ENCODE peak calls at places on chromosomes 4 and X, in ten cellular contexts. One of them, this sample, is unnamed.

GRCh38 chr4:24675723-24676122 is 91.4 kb upstream of the DHX15 start:
- DNase-seq in gastrocnemius medialis: no peak
- DNase-seq in A549: no peak
- DNase-seq in lower lobe of right lung: no peak
- DNase-seq in fibroblast of lung: no peak
- DNase-seq in Panc1: no peak
- DNase-seq in H9: no peak
- DNase-seq in CD8-positive, alpha-beta T cell: no peak
- DNase-seq in tibial artery: no peak
- DNase-seq in neuronal stem cell: no peak
- DNase-seq in this sample: no peak

GRCh38 chr4:13711233-13711775 is 83.8 kb upstream of the BOD1L1 start:
- DNase-seq in gastrocnemius medialis: no peak
- DNase-seq in A549: no peak
- DNase-seq in lower lobe of right lung: no peak
- DNase-seq in fibroblast of lung: no peak
- DNase-seq in Panc1: no peak
- DNase-seq in H9: no peak
- DNase-seq in CD8-positive, alpha-beta T cell: no peak
- DNase-seq in tibial artery: no peak
- DNase-seq in neuronal stem cell: no peak
- DNase-seq in this sample: peak; percentile 14

GRCh38 chr4:74167585-74167984 is 9.7 kb downstream of the MTHFD2L start:
- DNase-seq in gastrocnemius medialis: no peak
- DNase-seq in A549: no peak
- DNase-seq in lower lobe of right lung: no peak
- DNase-seq in fibroblast of lung: no peak
- DNase-seq in Panc1: no peak
- DNase-seq in H9: no peak
- DNase-seq in CD8-positive, alpha-beta T cell: no peak
- DNase-seq in tibial artery: no peak
- DNase-seq in neuronal stem cell: no peak
- DNase-seq in this sample: no peak

GRCh38 chrX:2732649-2733048 is 19.2 kb upstream of the XG start:
- DNase-seq in gastrocnemius medialis: no peak
- DNase-seq in A549: no peak
- DNase-seq in lower lobe of right lung: no peak
- DNase-seq in fibroblast of lung: no peak
- DNase-seq in Panc1: no peak
- DNase-seq in H9: no peak
- DNase-seq in CD8-positive, alpha-beta T cell: no peak
- DNase-seq in tibial artery: no peak
- DNase-seq in neuronal stem cell: no peak
- DNase-seq in this sample: no peak

GRCh38 chr4:77959566-77960338 is 97.1 kb downstream of the MRPL1 start:
- DNase-seq in gastrocnemius medialis: no peak
- DNase-seq in A549: peak; percentile 65
- DNase-seq in lower lobe of right lung: no peak
- DNase-seq in fibroblast of lung: peak; percentile 39
- DNase-seq in Panc1: peak; percentile 18
- DNase-seq in H9: no peak
- DNase-seq in CD8-positive, alpha-beta T cell: no peak
- DNase-seq in tibial artery: no peak
- DNase-seq in neuronal stem cell: peak; percentile 44
- DNase-seq in this sample: peak; percentile 48

GRCh38 chrX:119853449-119853848 is 686 bp upstream of the UPF3B start:
- DNase-seq in gastrocnemius medialis: no peak
- DNase-seq in A549: no peak
- DNase-seq in lower lobe of right lung: no peak
- DNase-seq in fibroblast of lung: no peak
- DNase-seq in Panc1: no peak
- DNase-seq in H9: no peak
- DNase-seq in CD8-positive, alpha-beta T cell: no peak
- DNase-seq in tibial artery: no peak
- DNase-seq in neuronal stem cell: no peak
- DNase-seq in this sample: no peak

GRCh38 chrX:9148626-9149385 is 114.9 kb upstream of the FAM9B start:
- DNase-seq in gastrocnemius medialis: no peak
- DNase-seq in A549: peak; percentile 42
- DNase-seq in lower lobe of right lung: no peak
- DNase-seq in fibroblast of lung: peak; percentile 70
- DNase-seq in Panc1: no peak
- DNase-seq in H9: peak; percentile 69
- DNase-seq in CD8-positive, alpha-beta T cell: no peak
- DNase-seq in tibial artery: peak; percentile 26
- DNase-seq in neuronal stem cell: no peak
- DNase-seq in this sample: no peak

GRCh38 chrX:49878128-49878833 is 1.0 kb upstream of the USP27X start:
- DNase-seq in gastrocnemius medialis: no peak
- DNase-seq in A549: no peak
- DNase-seq in lower lobe of right lung: no peak
- DNase-seq in fibroblast of lung: no peak
- DNase-seq in Panc1: no peak
- DNase-seq in H9: no peak
- DNase-seq in CD8-positive, alpha-beta T cell: no peak
- DNase-seq in tibial artery: no peak
- DNase-seq in neuronal stem cell: peak; percentile 3
- DNase-seq in this sample: no peak

GRCh38 chrX:15269618-15270521 is at the start of gene ASB9:
- DNase-seq in gastrocnemius medialis: no peak
- DNase-seq in A549: peak; percentile 96
- DNase-seq in lower lobe of right lung: peak; percentile 67
- DNase-seq in fibroblast of lung: peak; percentile 19
- DNase-seq in Panc1: peak; percentile 15
- DNase-seq in H9: peak; percentile 43
- DNase-seq in CD8-positive, alpha-beta T cell: no peak
- DNase-seq in tibial artery: peak; percentile 20
- DNase-seq in neuronal stem cell: no peak
- DNase-seq in this sample: no peak

GRCh38 chr4:73405138-73405537 is 1.1 kb downstream of the ALB start:
- DNase-seq in gastrocnemius medialis: no peak
- DNase-seq in A549: no peak
- DNase-seq in lower lobe of right lung: no peak
- DNase-seq in fibroblast of lung: no peak
- DNase-seq in Panc1: no peak
- DNase-seq in H9: no peak
- DNase-seq in CD8-positive, alpha-beta T cell: no peak
- DNase-seq in tibial artery: no peak
- DNase-seq in neuronal stem cell: no peak
- DNase-seq in this sample: no peak

GRCh38 chr4:171676555-171677215 is 136.5 kb upstream of the GALNTL6 start:
- DNase-seq in gastrocnemius medialis: no peak
- DNase-seq in A549: no peak
- DNase-seq in lower lobe of right lung: no peak
- DNase-seq in fibroblast of lung: no peak
- DNase-seq in Panc1: no peak
- DNase-seq in H9: no peak
- DNase-seq in CD8-positive, alpha-beta T cell: no peak
- DNase-seq in tibial artery: no peak
- DNase-seq in neuronal stem cell: no peak
- DNase-seq in this sample: no peak

GRCh38 chr4:6474053-6474568 is 1.7 kb upstream of the PPP2R2C start:
- DNase-seq in gastrocnemius medialis: no peak
- DNase-seq in A549: peak; percentile 56
- DNase-seq in lower lobe of right lung: no peak
- DNase-seq in fibroblast of lung: no peak
- DNase-seq in Panc1: no peak
- DNase-seq in H9: peak; percentile 62
- DNase-seq in CD8-positive, alpha-beta T cell: no peak
- DNase-seq in tibial artery: no peak
- DNase-seq in neuronal stem cell: no peak
- DNase-seq in this sample: no peak

GRCh38 chrX:106897259-106897658 is 5.9 kb downstream of the RIPPLY1 start:
- DNase-seq in gastrocnemius medialis: no peak
- DNase-seq in A549: peak; percentile 54
- DNase-seq in lower lobe of right lung: no peak
- DNase-seq in fibroblast of lung: peak; percentile 70
- DNase-seq in Panc1: no peak
- DNase-seq in H9: no peak
- DNase-seq in CD8-positive, alpha-beta T cell: no peak
- DNase-seq in tibial artery: no peak
- DNase-seq in neuronal stem cell: no peak
- DNase-seq in this sample: no peak

DNA sequence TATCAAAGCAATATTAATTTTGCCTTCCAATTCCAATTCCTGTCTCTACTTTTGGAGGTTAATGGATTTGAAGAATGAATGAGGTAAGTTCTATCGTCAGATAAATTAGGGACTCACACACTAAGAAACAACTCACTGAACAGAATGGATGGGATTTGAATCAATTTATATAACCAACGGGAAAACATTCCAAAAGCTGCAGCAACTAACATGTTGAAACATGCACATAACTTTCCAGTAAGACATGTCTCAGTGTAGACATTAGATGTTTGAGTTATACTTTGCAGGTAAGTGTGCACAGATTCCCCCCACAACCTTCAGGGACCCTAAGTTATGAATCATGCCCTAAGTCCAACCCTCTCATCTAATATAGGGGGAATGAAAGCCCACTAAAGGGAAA is 34.3 kb downstream of the TFDP3 start:
- DNase-seq in gastrocnemius medialis: no peak
- DNase-seq in A549: no peak
- DNase-seq in lower lobe of right lung: no peak
- DNase-seq in fibroblast of lung: no peak
- DNase-seq in Panc1: no peak
- DNase-seq in H9: no peak
- DNase-seq in CD8-positive, alpha-beta T cell: no peak
- DNase-seq in tibial artery: no peak
- DNase-seq in neuronal stem cell: no peak
- DNase-seq in this sample: no peak
- H3K9me3 ChIP-seq in gastrocnemius medialis: no peaks in the 10 kb centered on the region
- H3K9me3 ChIP-seq in A549: no peaks in the 10 kb centered on the region
- H3K9me3 ChIP-seq in lower lobe of right lung: no peaks in the 10 kb centered on the region
- H3K9me3 ChIP-seq in fibroblast of lung: no peaks in the 10 kb centered on the region
- H3K9me3 ChIP-seq in Panc1: no peaks in the 10 kb centered on the region
- H3K9me3 ChIP-seq in H9: no peaks in the 10 kb centered on the region
- H3K9me3 ChIP-seq in CD8-positive, alpha-beta T cell: no peaks in the 10 kb centered on the region
- H3K9me3 ChIP-seq in tibial artery: no peaks in the 10 kb centered on the region
- H3K9me3 ChIP-seq in neuronal stem cell: no peaks in the 10 kb centered on the region
- H3K9me3 ChIP-seq in this sample: no peaks in the 10 kb centered on the region

DNA sequence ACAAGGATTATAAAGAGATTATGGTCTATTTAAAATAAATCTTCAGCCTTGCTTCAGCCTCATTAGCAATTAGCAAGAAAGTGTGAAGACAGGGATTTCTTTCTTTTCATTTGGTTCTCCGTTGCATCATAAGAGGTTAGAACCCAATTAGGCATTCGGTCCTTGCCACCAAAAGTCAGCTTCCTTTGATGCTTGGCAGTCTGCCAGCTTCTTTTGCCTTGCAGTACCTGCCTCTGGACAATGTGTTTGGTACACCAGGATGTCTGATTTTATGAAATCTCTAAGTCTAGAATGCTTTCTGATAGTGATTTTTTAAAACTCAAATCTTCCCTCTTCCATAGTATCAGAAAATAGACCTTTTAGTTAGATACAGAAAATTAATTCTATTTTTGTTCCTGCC is 12.5 kb downstream of the SMIM20 start:
- DNase-seq in gastrocnemius medialis: no peak
- DNase-seq in A549: no peak
- DNase-seq in lower lobe of right lung: no peak
- DNase-seq in fibroblast of lung: no peak
- DNase-seq in Panc1: no peak
- DNase-seq in H9: no peak
- DNase-seq in CD8-positive, alpha-beta T cell: no peak
- DNase-seq in tibial artery: no peak
- DNase-seq in neuronal stem cell: no peak
- DNase-seq in this sample: peak; percentile 43
- H3K9me3 ChIP-seq in gastrocnemius medialis: no peaks in the 10 kb centered on the region
- H3K9me3 ChIP-seq in A549: no peaks in the 10 kb centered on the region
- H3K9me3 ChIP-seq in lower lobe of right lung: no peaks in the 10 kb centered on the region
- H3K9me3 ChIP-seq in fibroblast of lung: no peaks in the 10 kb centered on the region
- H3K9me3 ChIP-seq in Panc1: no peaks in the 10 kb centered on the region
- H3K9me3 ChIP-seq in H9: no peaks in the 10 kb centered on the region
- H3K9me3 ChIP-seq in CD8-positive, alpha-beta T cell: no peaks in the 10 kb centered on the region
- H3K9me3 ChIP-seq in tibial artery: no peaks in the 10 kb centered on the region
- H3K9me3 ChIP-seq in neuronal stem cell: no peaks in the 10 kb centered on the region
- H3K9me3 ChIP-seq in this sample: no peaks in the 10 kb centered on the region

GRCh38 chr4:68271851-68272756 is 26.6 kb upstream of the TMPRSS11B start:
- DNase-seq in gastrocnemius medialis: no peak
- DNase-seq in A549: peak; percentile 51
- DNase-seq in lower lobe of right lung: no peak
- DNase-seq in fibroblast of lung: peak; percentile 64
- DNase-seq in Panc1: peak; percentile 56
- DNase-seq in H9: peak; percentile 32
- DNase-seq in CD8-positive, alpha-beta T cell: no peak
- DNase-seq in tibial artery: no peak
- DNase-seq in neuronal stem cell: peak; percentile 49
- DNase-seq in this sample: peak; percentile 55
- H3K9me3 ChIP-seq in gastrocnemius medialis: no peaks in the 10 kb centered on the region
- H3K9me3 ChIP-seq in A549: no peaks in the 10 kb centered on the region
- H3K9me3 ChIP-seq in lower lobe of right lung: no peaks in the 10 kb centered on the region
- H3K9me3 ChIP-seq in fibroblast of lung: no peaks in the 10 kb centered on the region
- H3K9me3 ChIP-seq in Panc1: no peaks in the 10 kb centered on the region
- H3K9me3 ChIP-seq in H9: peaks cover 18% of the 10 kb centered on the region
- H3K9me3 ChIP-seq in CD8-positive, alpha-beta T cell: no peaks in the 10 kb centered on the region
- H3K9me3 ChIP-seq in tibial artery: no peaks in the 10 kb centered on the region
- H3K9me3 ChIP-seq in neuronal stem cell: peaks cover 3% of the 10 kb centered on the region
- H3K9me3 ChIP-seq in this sample: no peaks in the 10 kb centered on the region

GRCh38 chr4:106063009-106063408 is 167.7 kb downstream of the NPNT start:
- DNase-seq in gastrocnemius medialis: no peak
- DNase-seq in A549: no peak
- DNase-seq in lower lobe of right lung: no peak
- DNase-seq in fibroblast of lung: peak; percentile 76
- DNase-seq in Panc1: no peak
- DNase-seq in H9: no peak
- DNase-seq in CD8-positive, alpha-beta T cell: no peak
- DNase-seq in tibial artery: no peak
- DNase-seq in neuronal stem cell: no peak
- DNase-seq in this sample: no peak

GRCh38 chr4:106062452-106062875 is 167.2 kb downstream of the NPNT start:
- DNase-seq in gastrocnemius medialis: no peak
- DNase-seq in A549: peak; percentile 19
- DNase-seq in lower lobe of right lung: no peak
- DNase-seq in fibroblast of lung: peak; percentile 86
- DNase-seq in Panc1: no peak
- DNase-seq in H9: no peak
- DNase-seq in CD8-positive, alpha-beta T cell: no peak
- DNase-seq in tibial artery: no peak
- DNase-seq in neuronal stem cell: no peak
- DNase-seq in this sample: no peak

DNA sequence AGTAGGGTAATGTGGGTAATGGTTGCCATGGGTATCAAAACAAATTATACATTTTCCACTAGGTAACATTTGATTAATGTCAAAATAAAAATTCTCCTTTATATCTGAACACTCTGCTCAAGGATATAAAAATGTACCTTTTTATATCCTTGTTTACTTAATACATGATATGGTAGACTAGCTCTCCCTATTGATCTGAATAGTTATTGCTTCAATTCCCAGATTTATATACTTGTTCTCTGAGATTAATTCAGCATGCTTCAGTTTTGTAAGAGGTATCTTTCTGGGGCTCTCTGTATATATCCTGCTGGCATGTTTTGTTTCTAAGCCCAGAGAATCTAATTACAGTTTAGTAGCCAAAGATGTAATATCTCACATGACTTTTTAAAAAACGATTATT is 169.7 kb downstream of the NPNT start:
- DNase-seq in gastrocnemius medialis: no peak
- DNase-seq in A549: no peak
- DNase-seq in lower lobe of right lung: no peak
- DNase-seq in fibroblast of lung: no peak
- DNase-seq in Panc1: no peak
- DNase-seq in H9: no peak
- DNase-seq in CD8-positive, alpha-beta T cell: no peak
- DNase-seq in tibial artery: no peak
- DNase-seq in neuronal stem cell: no peak
- DNase-seq in this sample: no peak
- H3K9me3 ChIP-seq in gastrocnemius medialis: no peaks in the 10 kb centered on the region
- H3K9me3 ChIP-seq in A549: no peaks in the 10 kb centered on the region
- H3K9me3 ChIP-seq in lower lobe of right lung: no peaks in the 10 kb centered on the region
- H3K9me3 ChIP-seq in fibroblast of lung: no peaks in the 10 kb centered on the region
- H3K9me3 ChIP-seq in Panc1: no peaks in the 10 kb centered on the region
- H3K9me3 ChIP-seq in H9: no peaks in the 10 kb centered on the region
- H3K9me3 ChIP-seq in CD8-positive, alpha-beta T cell: no peaks in the 10 kb centered on the region
- H3K9me3 ChIP-seq in tibial artery: no peaks in the 10 kb centered on the region
- H3K9me3 ChIP-seq in neuronal stem cell: no peaks in the 10 kb centered on the region
- H3K9me3 ChIP-seq in this sample: no peaks in the 10 kb centered on the region